ENCODE peak calls at places on chromosomes 12 and 14, in four cellular contexts. M is D341Med; F is activated naive CD4-positive, alpha-beta T cell treated with anti-CD3 and anti-CD28 coated beads for 36 hours; O is progenitor cell of endocrine pancreas. C is an unnamed sample.

GRCh38 chr12:5210918-5211290 is 167.2 kb downstream of the KCNA5 start:
- DNase-seq in M (no peak), O (no peak), F (no peak), C (no peak)

GRCh38 chr12:87827638-87828264 is 201.4 kb downstream of the C12orf50 start:
- DNase-seq in O (no peak), F (no peak), M (no peak), C (no peak)

GRCh38 chr14:104843442-104844305 is 21.4 kb upstream of the CEP170B start:
- DNase-seq in F (no peak), O (no peak), M (no peak), C (no peak)

GRCh38 chr12:1933342-1933992 is 15.0 kb upstream of the CACNA2D4 start:
- DNase-seq in O (no peak), M (peak; percentile 77), F (no peak), C (no peak)

GRCh38 chr12:53298154-53298553 is 1.3 kb upstream of the MYG1 start:
- DNase-seq in F (no peak), M (no peak), O (no peak), C (no peak)

GRCh38 chr14:69571879-69572633 is 2.6 kb downstream of the CCDC177 start:
- DNase-seq in O (peak; percentile 12), M (peak; percentile 69), F (no peak), C (no peak)

GRCh38 chr12:64392221-64392620 is 1.7 kb upstream of the C12orf56 start:
- DNase-seq in F (peak; percentile 23), O (no peak), M (peak; percentile 27), C (no peak)

GRCh38 chr12:71250186-71250585 is 92.4 kb upstream of the TSPAN8 start:
- DNase-seq in M (no peak), O (no peak), F (no peak), C (no peak)

GRCh38 chr14:75044322-75044721 is 6.9 kb downstream of the MLH3 start:
- DNase-seq in M (no peak), O (no peak), F (no peak), C (no peak)

GRCh38 chr12:32650508-32650907 is 28.6 kb upstream of the DNM1L start:
- DNase-seq in O (no peak), F (no peak), M (no peak), C (no peak)

GRCh38 chr14:41607119-41607785 is 576 bp downstream of the LRFN5 start:
- DNase-seq in O (no peak), M (peak; percentile 29), F (no peak), C (no peak)

GRCh38 chr12:111673503-111673902 is 12.3 kb downstream of the BRAP start:
- DNase-seq in F (no peak), M (no peak), O (no peak), C (no peak)

GRCh38 chr14:100890451-100890850 is 13.1 kb downstream of the RTL1 start:
- DNase-seq in F (no peak), O (no peak), M (no peak), C (no peak)

GRCh38 chr14:73463411-73463810 is 5.1 kb upstream of the NUMB start:
- DNase-seq in M (no peak), F (peak; percentile 72), O (no peak), C (peak; percentile 79)

GRCh38 chr14:23876160-23876750 is 77.3 kb upstream of the DHRS4 start:
- DNase-seq in M (no peak), F (no peak), O (no peak), C (no peak)

GRCh38 chr12:94172031-94172430 is 23.7 kb downstream of the PLXNC1 start:
- DNase-seq in M (no peak), F (peak; percentile 72), O (no peak), C (peak; percentile 75)

GRCh38 chr12:11652351-11653040 is 3.0 kb downstream of the ETV6 start:
- DNase-seq in O (no peak), M (no peak), F (peak; percentile 37), C (peak; percentile 44)

GRCh38 chr12:130427381-130427887 is 89.7 kb downstream of the PIWIL1 start:
- DNase-seq in M (peak; percentile 13), O (no peak), F (no peak), C (no peak)

GRCh38 chr14:50944647-50945413 is 547 bp upstream of the PYGL start:
- DNase-seq in M (no peak), O (no peak), F (peak; percentile 27), C (peak; percentile 25)

GRCh38 chr12:57202321-57202720 is 14.3 kb upstream of the NXPH4 start:
- DNase-seq in F (no peak), M (no peak), O (no peak), C (no peak)

GRCh38 chr14:105589161-105589925 is 63.0 kb downstream of the TMEM121 start:
- DNase-seq in M (no peak), O (no peak), F (no peak), C (no peak)

GRCh38 chr12:111775205-111776193 is 8.8 kb downstream of the ALDH2 start:
- DNase-seq in F (no peak), O (no peak), M (peak; percentile 31), C (no peak)

GRCh38 chr12:56150563-56150962 is 1.8 kb upstream of the MYL6B start:
- DNase-seq in M (no peak), O (no peak), F (no peak), C (no peak)

GRCh38 chr14:75619598-75619997 is 41.1 kb downstream of the ERG28 start:
- DNase-seq in F (no peak), M (no peak), O (no peak), C (no peak)

GRCh38 chr14:89841855-89842254 is 112.7 kb downstream of the EFCAB11 start:
- DNase-seq in M (no peak), F (no peak), O (no peak), C (no peak)

GRCh38 chr14:95040723-95041476 is 116.4 kb downstream of the DICER1 start:
- DNase-seq in F (no peak), O (no peak), M (peak; percentile 15), C (no peak)

GRCh38 chr12:18591473-18591872 is 146.3 kb downstream of the PLCZ1 start:
- DNase-seq in F (no peak), O (no peak), M (no peak), C (no peak)

GRCh38 chr12:64951944-64952343 is 127.5 kb downstream of the TBC1D30 start:
- DNase-seq in O (no peak), M (no peak), F (no peak), C (no peak)

GRCh38 chr12:12461923-12462315 is 100.7 kb downstream of the DUSP16 start:
- DNase-seq in M (no peak), O (no peak), F (peak; percentile 45), C (peak; percentile 75)

GRCh38 chr12:70359458-70360197 is 6.5 kb upstream of the KCNMB4 start:
- DNase-seq in M (no peak), O (no peak), F (no peak), C (no peak)

GRCh38 chr14:36617824-36618223 is 35.4 kb upstream of the NKX2-8 start:
- DNase-seq in O (no peak), M (no peak), F (no peak), C (no peak)

GRCh38 chr14:55117816-55118441 is 11.1 kb upstream of the LGALS3 start:
- DNase-seq in M (no peak), F (no peak), O (no peak), C (no peak)

GRCh38 chr12:76152161-76152807 is 67.8 kb upstream of the NAP1L1 start:
- DNase-seq in M (no peak), O (no peak), F (peak; percentile 14), C (peak; percentile 19)

GRCh38 chr12:132451172-132451835 is 38.6 kb upstream of the FBRSL1 start:
- DNase-seq in O (no peak), F (peak; percentile 26), M (no peak), C (no peak)

GRCh38 chr14:53180272-53181221 is 27.4 kb upstream of the DDHD1 start:
- DNase-seq in O (no peak), F (peak; percentile 86), M (no peak), C (peak; percentile 75)

GRCh38 chr12:120264511-120265202 is 873 bp downstream of the PXN start:
- DNase-seq in O (no peak), M (no peak), F (peak; percentile 32), C (peak; percentile 27)

GRCh38 chr12:75641031-75641780 is 129.8 kb upstream of the KRR1 start:
- DNase-seq in F (peak; percentile 26), M (no peak), O (no peak), C (peak; percentile 67)

GRCh38 chr12:131066886-131067490 is 113.3 kb downstream of the ADGRD1 start:
- DNase-seq in M (no peak), F (no peak), O (no peak), C (no peak)

GRCh38 chr12:45575823-45576448 is 153.6 kb upstream of the ARID2 start:
- DNase-seq in F (no peak), O (no peak), M (no peak), C (no peak)